ENCODE peak calls at places on chromosome 20, in five cellular contexts. D, S, R, E and L are unnamed samples.
A peak's percentile ranks its signal among the peaks of the same experiment; 100 is the strongest.

GRCh38 chr20:34557936-34558319 is 590 bp upstream of the MAP1LC3A start:
- DNase-seq in D (no peak), E (no peak), S (no peak), R (no peak), L (no peak)

GRCh38 chr20:610130-611046 is at the start of gene TCF15:
- DNase-seq in E (peak; percentile 71), R (no peak), D (no peak), S (peak; percentile 73), L (no peak)

GRCh38 chr20:20450461-20451027 is 82.6 kb downstream of the INSM1 start:
- DNase-seq in S (no peak), D (no peak), E (peak; percentile 63), R (no peak), L (peak; percentile 65)

GRCh38 chr20:23287366-23288190 is 63.0 kb upstream of the NXT1 start:
- DNase-seq in D (no peak), R (no peak), E (no peak), S (no peak), L (no peak)

GRCh38 chr20:48294196-48294595 is 508.9 kb upstream of the SULF2 start:
- DNase-seq in D (no peak), E (no peak), R (no peak), S (no peak), L (no peak)

GRCh38 chr20:45433316-45433715 is 17.4 kb downstream of the PIGT start:
- DNase-seq in E (peak; percentile 81), D (no peak), S (peak; percentile 69), R (no peak), L (peak; percentile 89)

GRCh38 chr20:23161968-23162696 is 76.0 kb upstream of the CD93 start:
- DNase-seq in S (peak; percentile 95), D (peak; percentile 87), E (peak; percentile 85), R (no peak), L (peak; percentile 56)

GRCh38 chr20:18001131-18001921 is 32.5 kb downstream of the MGME1 start:
- DNase-seq in E (peak; percentile 46), S (peak; percentile 88), R (no peak), D (peak; percentile 84), L (no peak)

GRCh38 chr20:39893013-39893685 is 795.9 kb downstream of the MAFB start:
- DNase-seq in D (no peak), E (no peak), R (no peak), S (no peak), L (no peak)

DNA sequence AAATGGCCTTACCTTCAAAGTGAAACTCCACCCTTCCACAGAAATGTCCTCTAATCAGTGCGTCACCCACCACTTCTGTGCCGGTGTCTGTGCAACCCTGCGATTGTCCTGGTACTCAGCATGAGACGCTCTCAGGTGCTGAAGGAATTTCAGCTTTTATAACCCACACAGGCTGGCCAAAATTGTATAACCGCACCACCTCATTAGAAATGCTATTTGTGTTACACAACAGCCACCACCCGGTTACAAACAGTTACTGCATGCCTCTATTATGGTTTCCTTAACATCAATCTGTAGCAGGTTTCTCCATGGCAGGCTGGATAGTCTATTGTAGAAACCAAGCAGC is 51.5 kb downstream of the SLC23A2 start:
- DNase-seq in S (no peak), D (no peak), R (peak; percentile 11), E (no peak), L (no peak)
- TF ChIP-seq CTCF in S (peak; percentile 27), D (peak; percentile 62), R (no peak), E (peak; percentile 62), L (peak; percentile 39)

DNA sequence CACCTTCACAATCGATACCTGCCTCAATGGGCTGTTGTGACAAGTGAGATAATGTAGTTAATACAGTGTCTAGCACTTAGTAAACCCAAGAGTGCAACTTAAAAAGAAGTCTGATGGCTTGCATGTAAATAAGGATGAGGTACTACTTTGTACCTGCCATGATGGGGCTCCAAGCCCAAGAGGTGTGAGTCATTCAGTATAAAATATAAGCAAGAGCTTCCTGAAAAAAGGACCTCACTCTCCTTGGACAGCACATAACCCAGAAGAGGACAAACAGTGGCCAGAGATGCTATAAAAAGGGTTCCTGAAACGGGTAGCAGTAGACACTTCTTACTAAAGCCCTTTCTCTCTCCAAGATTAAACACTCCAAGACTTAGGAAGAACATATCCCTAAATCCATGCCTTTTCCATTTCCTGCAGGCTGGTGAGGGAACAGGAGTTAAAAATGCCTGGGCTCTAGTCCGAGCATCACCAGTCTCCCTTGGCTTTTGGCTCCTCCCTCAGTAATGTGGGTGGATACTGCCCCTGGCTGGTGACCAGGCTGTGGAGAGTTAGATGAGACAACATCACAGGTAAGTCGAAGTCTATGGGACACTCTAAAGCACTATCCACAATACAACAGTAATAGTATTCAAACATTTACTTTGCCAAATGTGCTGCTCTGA is 4.2 kb downstream of the UBE2V1 start:
- DNase-seq in R (no peak), E (no peak), S (no peak), D (peak; percentile 48), L (no peak)
- H3K27ac ChIP-seq in R (no peak overlapping the region), E (peak overlapping the region; percentile 57), S (peak overlapping the region; percentile 97), D (no peak overlapping the region), L (no peak overlapping the region)

DNA sequence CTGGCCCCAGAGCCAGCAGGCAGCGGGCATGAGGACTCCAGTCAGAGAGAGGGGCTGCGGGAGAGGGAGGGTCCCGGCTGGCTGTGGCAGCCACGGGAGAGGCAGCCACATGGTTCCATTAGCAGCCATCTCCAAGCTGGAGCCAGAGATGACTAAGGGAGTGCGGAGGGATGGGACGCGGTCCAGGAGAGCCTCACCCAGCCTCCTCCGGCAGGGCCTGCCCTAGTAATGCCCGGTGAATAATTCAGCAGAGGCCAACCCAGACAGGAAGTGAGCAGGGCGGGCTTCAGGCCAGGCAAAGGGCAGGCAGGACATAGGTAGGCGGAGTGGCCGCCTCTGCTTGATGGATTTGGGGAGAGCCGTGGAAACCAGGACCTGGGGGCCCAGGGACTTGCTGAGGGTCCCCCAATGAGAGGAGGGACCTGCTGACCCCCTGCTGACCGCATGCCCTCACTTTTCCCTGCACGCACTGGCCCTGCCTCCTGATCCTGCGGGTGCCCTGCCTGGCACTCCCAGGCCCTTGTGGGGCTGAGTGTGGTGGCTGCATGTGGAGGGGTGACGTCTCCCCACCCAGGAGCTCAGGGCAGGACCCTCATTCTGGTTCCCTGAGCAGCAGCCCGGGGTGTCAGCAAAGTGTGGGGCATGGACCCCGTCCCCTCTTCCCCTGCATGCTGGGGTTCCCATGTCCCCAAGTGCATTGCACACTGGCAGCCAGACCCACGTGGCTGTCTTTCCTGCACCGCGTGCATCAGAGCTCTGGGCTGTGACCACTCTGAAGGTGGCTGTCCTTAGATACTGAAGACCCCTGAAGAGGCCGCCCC is 51.8 kb upstream of the SLCO4A1 start:
- DNase-seq in D (no peak), S (peak; percentile 73), R (no peak), E (no peak), L (no peak)
- H3K27me3 ChIP-seq in D (peaks cover 59% of the 10 kb centered on the region), S (no peaks in the 10 kb centered on the region), R (no peaks in the 10 kb centered on the region), E (peaks cover 88% of the 10 kb centered on the region), L (no peaks in the 10 kb centered on the region)

GRCh38 chr20:6185268-6185667 is 62.4 kb upstream of the FERMT1 start:
- DNase-seq in E (no peak), R (no peak), D (no peak), S (no peak), L (no peak)
- TF ChIP-seq CTCF in E (no peak), R (no peak), D (no peak), S (no peak), L (no peak)

DNA sequence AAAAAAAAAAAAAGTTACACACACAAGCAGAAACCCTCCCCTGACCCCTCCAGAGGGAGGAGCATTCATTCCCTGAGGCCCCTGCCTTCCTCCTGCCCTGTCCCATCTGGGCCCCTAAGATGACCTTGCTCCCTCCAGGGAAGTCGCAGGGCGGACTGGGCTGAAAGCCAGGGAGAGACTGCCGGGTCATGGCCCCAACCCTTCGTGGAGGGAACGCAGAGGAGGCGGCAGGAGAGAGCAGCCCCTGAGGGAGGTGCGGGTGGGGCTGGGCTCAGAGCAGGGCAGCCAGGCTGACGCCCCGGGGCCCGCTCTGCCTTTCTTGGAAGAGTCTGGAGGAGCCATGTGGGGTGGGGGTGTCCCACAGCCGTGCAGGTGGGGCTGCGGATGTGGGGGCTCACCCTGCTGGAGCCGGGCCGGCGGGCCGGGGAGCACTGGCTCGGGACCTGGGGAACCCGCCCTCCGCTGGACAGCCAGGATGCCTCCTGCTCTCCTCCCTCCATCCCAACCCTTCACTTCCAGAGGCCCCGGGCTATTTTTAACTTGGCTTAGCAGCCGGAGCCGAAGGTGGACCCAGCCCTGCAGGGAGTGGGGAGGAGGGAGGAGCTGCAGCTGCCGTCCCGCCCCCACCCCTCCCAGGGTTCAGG is 15.0 kb upstream of the ABHD16B start:
- DNase-seq in E (peak; percentile 82), R (no peak), D (peak; percentile 68), S (no peak), L (peak; percentile 74)
- H3K27ac ChIP-seq in E (peak overlapping the region; percentile 92), R (no peak overlapping the region), D (no peak overlapping the region), S (peak overlapping the region; percentile 41), L (peak overlapping the region; percentile 63)

GRCh38 chr20:53768329-53768728 is 174.7 kb upstream of the ZNF217 start:
- DNase-seq in S (no peak), E (no peak), R (no peak), D (no peak), L (no peak)

GRCh38 chr20:53769041-53769440 is 175.4 kb upstream of the ZNF217 start:
- DNase-seq in S (no peak), R (no peak), D (no peak), E (no peak), L (no peak)

GRCh38 chr20:53763707-53764415 is 170.2 kb upstream of the ZNF217 start:
- DNase-seq in S (no peak), E (no peak), R (no peak), D (no peak), L (no peak)

GRCh38 chr20:53764416-53764800 is 170.8 kb upstream of the ZNF217 start:
- DNase-seq in D (no peak), R (no peak), E (no peak), S (no peak), L (no peak)

DNA sequence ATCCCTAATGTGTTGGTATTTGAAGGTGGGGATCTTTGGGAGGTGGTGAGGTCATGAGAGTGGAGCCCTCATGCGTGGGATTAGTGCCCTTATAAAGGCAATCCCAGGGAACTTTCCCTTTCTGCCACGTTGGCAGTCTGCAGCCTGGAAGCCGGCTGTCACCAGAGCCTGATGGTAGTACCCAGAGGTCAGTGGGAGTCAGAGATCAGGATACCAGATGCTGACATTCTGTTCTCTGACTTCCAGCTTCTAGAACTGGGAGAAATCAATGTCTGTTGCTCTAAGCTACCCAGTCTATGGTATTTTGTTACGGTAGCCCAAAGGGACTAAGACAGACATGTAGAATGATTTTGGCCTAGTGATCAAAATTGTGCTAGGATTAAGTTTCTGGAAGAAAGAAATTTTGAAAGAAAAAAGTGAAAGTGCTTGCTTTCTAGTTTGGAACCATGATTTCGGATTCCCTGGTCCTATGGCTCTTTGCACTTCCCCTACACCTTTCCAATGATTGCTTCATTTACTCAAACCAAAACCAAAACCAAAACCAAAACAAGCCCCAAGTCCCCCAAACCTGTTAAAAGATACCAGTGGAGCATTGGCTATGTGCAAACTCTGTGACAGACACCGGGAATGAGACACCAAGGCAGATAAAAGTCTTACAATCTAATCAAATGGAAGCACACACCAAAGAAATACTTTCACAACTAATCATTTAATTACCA is 173.7 kb upstream of the ZNF217 start:
- DNase-seq in E (no peak), S (no peak), R (no peak), D (no peak), L (no peak)
- H3K27me3 ChIP-seq in E (no peaks in the 10 kb centered on the region), S (no peaks in the 10 kb centered on the region), R (no peaks in the 10 kb centered on the region), D (no peaks in the 10 kb centered on the region), L (no peaks in the 10 kb centered on the region)